ENCODE peak calls at places on chromosomes 12 and 14, in ten cellular contexts. F is tibial artery, J is GM12864, O is H9, N is nephron progenitor cell, A is A549, C is HepG2, U is PC-3, W is choroid plexus epithelial cell, V is stomach. G is an unnamed sample.

GRCh38 chr14:33110737-33111443 is 172.2 kb downstream of the NPAS3 start:
- DNase-seq in V (no peak), A (no peak), N (no peak), J (no peak), C (no peak), F (no peak), O (peak; percentile 28), W (no peak), U (no peak), G (no peak)

GRCh38 chr12:112900298-112901145 is 6.2 kb upstream of the OAS1 start:
- DNase-seq in F (peak; percentile 40), U (peak; percentile 74), C (peak; percentile 46), W (peak; percentile 69), O (peak; percentile 74), N (no peak), V (peak; percentile 53), A (peak; percentile 61), J (peak; percentile 47), G (peak; percentile 49)

GRCh38 chr14:51776102-51776894 is 84.1 kb upstream of the GNG2 start:
- DNase-seq in W (peak; percentile 87), C (peak; percentile 52), F (peak; percentile 24), J (peak; percentile 4), U (peak; percentile 82), A (peak; percentile 75), N (peak; percentile 62), O (peak; percentile 89), V (no peak), G (peak; percentile 79)

GRCh38 chr12:6938353-6939186 is 5.0 kb upstream of the RNU7-1 start:
- DNase-seq in V (no peak), O (no peak), F (no peak), A (no peak), W (no peak), C (no peak), U (no peak), J (no peak), N (no peak), G (no peak)

GRCh38 chr14:58199726-58200479 is at the start of gene ACTR10:
- DNase-seq in V (peak; percentile 86), J (peak; percentile 68), N (peak; percentile 84), W (peak; percentile 65), C (peak; percentile 75), F (peak; percentile 81), A (peak; percentile 72), U (peak; percentile 99), O (peak; percentile 80), G (peak; percentile 65)

GRCh38 chr12:115847398-115847797 is 430.1 kb downstream of the MED13L start:
- DNase-seq in V (no peak), N (no peak), F (no peak), C (no peak), J (no peak), A (no peak), W (no peak), U (no peak), O (no peak), G (no peak)

GRCh38 chr12:41334390-41334789 is 146.3 kb downstream of the PDZRN4 start:
- DNase-seq in W (no peak), N (no peak), O (no peak), U (no peak), J (no peak), C (no peak), F (no peak), V (no peak), A (no peak), G (no peak)

GRCh38 chr12:116881325-116881866 is at the start of gene HRK:
- DNase-seq in A (no peak), O (peak; percentile 74), V (no peak), F (no peak), N (no peak), J (no peak), C (no peak), U (no peak), W (peak; percentile 27), G (no peak)

GRCh38 chr12:45278447-45278846 is 62.6 kb downstream of the ANO6 start:
- DNase-seq in V (no peak), W (peak; percentile 36), F (no peak), N (no peak), J (no peak), O (no peak), U (no peak), A (no peak), C (no peak), G (no peak)

GRCh38 chr12:45273717-45274271 is 57.9 kb downstream of the ANO6 start:
- DNase-seq in J (no peak), A (peak; percentile 78), F (peak; percentile 71), O (no peak), V (no peak), U (peak; percentile 92), N (no peak), C (peak; percentile 45), W (peak; percentile 90), G (peak; percentile 98)

GRCh38 chr12:45279916-45280547 is 64.1 kb downstream of the ANO6 start:
- DNase-seq in J (no peak), U (no peak), N (no peak), A (no peak), C (peak; percentile 34), V (no peak), F (no peak), W (no peak), O (no peak), G (no peak)

GRCh38 chr12:45281994-45282393 is 66.1 kb downstream of the ANO6 start:
- DNase-seq in N (no peak), O (no peak), W (no peak), F (no peak), A (no peak), C (no peak), J (no peak), V (no peak), U (no peak), G (peak; percentile 29)

GRCh38 chr12:45276154-45276553 is 60.3 kb downstream of the ANO6 start:
- DNase-seq in A (no peak), W (no peak), C (no peak), N (no peak), U (no peak), V (no peak), F (no peak), O (no peak), J (no peak), G (no peak)
- TF ChIP-seq CTCF in A (no peak), W (no peak), C (no peak), N (no peak), U (no peak), V (no peak), F (no peak), O (no peak), J (no peak), G (no peak)

DNA sequence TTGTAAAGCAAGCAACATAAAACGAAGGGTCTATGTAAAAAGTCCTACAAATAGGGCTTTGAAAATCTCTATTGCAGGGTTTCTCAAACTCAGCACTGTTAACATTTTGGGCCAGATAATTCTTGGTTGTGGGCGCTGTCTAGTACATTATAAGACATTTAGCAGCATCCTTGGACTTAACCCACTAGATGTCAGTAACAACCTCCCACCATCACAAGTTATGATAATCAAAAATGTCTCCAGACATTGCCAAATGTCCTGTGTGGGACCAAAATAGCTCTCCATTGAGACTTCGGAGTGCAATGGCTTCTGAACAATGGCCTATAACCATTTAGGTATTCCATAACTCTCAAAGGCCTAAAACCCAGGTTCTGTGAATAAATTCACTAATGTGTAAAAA is 22.9 kb upstream of the DHRS7 start:
- DNase-seq in J (no peak), A (no peak), N (no peak), F (no peak), V (no peak), U (peak; percentile 72), W (peak; percentile 42), C (no peak), O (no peak), G (peak; percentile 11)
- TF ChIP-seq CTCF in J (peak; percentile 40), A (peak; percentile 30), N (no peak), F (no peak), V (no peak), U (peak; percentile 74), W (peak; percentile 43), C (no peak), O (no peak), G (peak; percentile 5)

DNA sequence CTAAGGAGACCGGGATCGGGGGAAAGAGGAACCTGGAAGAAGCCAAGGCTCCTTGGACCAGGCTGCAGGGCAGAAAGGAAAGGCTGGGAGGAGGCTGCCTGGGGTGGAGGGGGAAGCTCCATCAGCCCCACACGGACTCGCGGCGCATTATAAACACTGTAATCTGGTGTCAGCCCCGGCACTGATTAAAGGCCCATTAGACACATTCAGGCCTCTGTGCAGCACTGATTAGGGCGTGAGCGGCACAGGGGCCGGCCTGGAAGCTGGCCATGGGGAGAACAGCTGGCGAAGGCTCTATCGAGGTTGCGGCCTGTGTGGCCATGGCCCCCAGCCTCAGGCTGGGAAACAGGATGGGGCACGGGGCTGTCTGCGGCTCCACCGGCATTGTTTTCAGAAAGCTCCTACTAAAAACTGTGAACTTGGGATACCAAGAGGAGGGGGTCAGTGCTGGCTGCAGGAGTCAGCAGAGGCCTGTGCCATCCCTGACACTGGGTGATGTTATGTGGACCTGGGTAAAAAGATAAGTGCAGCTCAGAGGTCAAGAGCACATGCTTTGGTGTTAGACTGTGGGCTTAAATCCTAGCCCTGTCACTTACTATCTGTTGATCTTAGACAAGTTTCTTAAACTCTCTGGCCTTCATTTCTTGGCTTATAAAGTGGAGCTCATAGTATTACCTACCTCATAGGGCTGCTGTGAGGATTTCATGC is 10.6 kb downstream of the ACVRL1 start:
- DNase-seq in O (no peak), C (no peak), W (no peak), A (no peak), U (no peak), N (no peak), F (no peak), J (no peak), V (peak; percentile 74), G (no peak)
- TF ChIP-seq CTCF in O (no peak), C (no peak), W (no peak), A (no peak), U (no peak), N (no peak), F (no peak), J (no peak), V (no peak), G (no peak)

GRCh38 chr12:47808574-47809380 is 10.9 kb downstream of the HDAC7 start:
- DNase-seq in A (peak; percentile 53), C (no peak), W (no peak), V (no peak), O (no peak), J (no peak), N (no peak), U (peak; percentile 35), F (no peak), G (no peak)

GRCh38 chr12:47811070-47811391 is 8.7 kb downstream of the HDAC7 start:
- DNase-seq in J (no peak), F (no peak), V (no peak), O (peak; percentile 59), N (no peak), A (no peak), C (no peak), U (no peak), W (no peak), G (no peak)

GRCh38 chr12:47807338-47807737 is 12.4 kb downstream of the HDAC7 start:
- DNase-seq in U (no peak), N (no peak), C (no peak), V (no peak), J (no peak), A (no peak), F (no peak), O (no peak), W (no peak), G (no peak)

GRCh38 chr12:47805417-47805816 is 14.3 kb downstream of the HDAC7 start:
- DNase-seq in V (no peak), F (peak; percentile 73), J (no peak), O (no peak), U (no peak), C (no peak), N (no peak), A (no peak), W (peak; percentile 45), G (no peak)

DNA sequence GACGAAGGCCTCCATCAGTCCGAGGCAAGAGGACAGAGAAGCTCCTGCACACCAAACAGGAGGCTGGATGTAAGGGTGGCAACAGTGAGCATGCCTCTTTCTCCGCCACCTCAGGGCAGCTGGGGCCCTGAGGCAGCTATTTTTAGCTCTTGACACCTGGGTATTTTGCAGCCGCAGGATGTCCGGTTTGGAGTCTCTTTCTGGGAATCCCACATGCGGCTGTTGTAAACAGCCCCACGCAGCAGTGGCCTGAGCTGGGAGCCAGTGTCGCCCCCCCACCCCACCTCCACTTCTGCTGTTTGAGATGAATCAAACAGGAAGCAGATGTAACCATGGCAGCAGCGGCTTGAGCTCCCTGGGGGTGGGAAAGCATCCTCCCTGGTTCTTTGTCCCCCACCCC is 11.7 kb downstream of the HDAC7 start:
- DNase-seq in C (no peak), J (no peak), A (no peak), O (no peak), U (no peak), F (peak; percentile 54), N (no peak), V (no peak), W (peak; percentile 71), G (no peak)
- TF ChIP-seq CTCF in C (no peak), J (no peak), A (no peak), O (no peak), U (no peak), F (no peak), N (no peak), V (no peak), W (no peak), G (no peak)